ENCODE peak calls at places on chromosomes 3 and 15, in seven cellular contexts. E is AG04449; U is cardiac fibroblast; C is CD8-positive, alpha-beta T cell; M is astrocyte; H is BJ; D is GM06990. Z is an unnamed sample.

GRCh38 chr3:193556841-193557240 is 2.1 kb upstream of the ATP13A4 start:
- DNase-seq in E (no peak), U (no peak), H (no peak), M (no peak), D (no peak), C (no peak), Z (no peak)

GRCh38 chr3:46849686-46850467 is 13.4 kb downstream of the MYL3 start:
- DNase-seq in C (no peak), D (no peak), E (no peak), M (no peak), U (no peak), H (no peak), Z (no peak)

GRCh38 chr15:100808691-100809090 is 70.9 kb upstream of the ALDH1A3 start:
- DNase-seq in H (no peak), D (no peak), C (no peak), M (no peak), U (no peak), E (no peak), Z (no peak)

GRCh38 chr3:113695426-113695817 is 1.0 kb downstream of the USF3 start:
- DNase-seq in H (no peak), C (no peak), D (no peak), M (peak), U (peak), E (no peak), Z (no peak)

GRCh38 chr15:82263350-82263749 is 732 bp downstream of the SAXO2 start:
- DNase-seq in D (no peak), H (no peak), C (no peak), E (no peak), M (no peak), U (no peak), Z (no peak)

GRCh38 chr3:186044427-186044826 is 64.5 kb downstream of the ETV5 start:
- DNase-seq in E (no peak), M (no peak), C (no peak), H (no peak), D (no peak), U (no peak), Z (no peak)

GRCh38 chr3:72310028-72310987 is 525.4 kb upstream of the PROK2 start:
- DNase-seq in M (peak), H (peak), C (no peak), D (peak), E (peak), U (peak), Z (peak)

GRCh38 chr15:90184786-90185704 is 16.1 kb upstream of the SEMA4B start:
- DNase-seq in E (no peak), H (no peak), U (peak), D (peak), M (no peak), C (peak), Z (no peak)

GRCh38 chr3:157274644-157275137 is 114.7 kb upstream of the CCNL1 start:
- DNase-seq in C (no peak), H (no peak), M (no peak), D (no peak), U (peak), E (no peak), Z (no peak)

GRCh38 chr3:195854628-195855300 is 43.0 kb upstream of the MUC4 start:
- DNase-seq in U (no peak), M (no peak), H (no peak), C (no peak), D (no peak), E (no peak), Z (no peak)

GRCh38 chr3:10192953-10193691 is 28.4 kb downstream of the IRAK2 start:
- DNase-seq in C (peak), U (peak), H (peak), D (peak), E (peak), M (peak), Z (peak)

GRCh38 chr3:71461749-71462483 is 121.6 kb downstream of the FOXP1 start:
- DNase-seq in M (peak), U (peak), E (no peak), H (no peak), C (no peak), D (no peak), Z (no peak)

GRCh38 chr15:81480645-81481053 is 106.6 kb upstream of the TMC3 start:
- DNase-seq in D (peak), H (peak), E (no peak), U (peak), M (peak), C (no peak), Z (no peak)

GRCh38 chr15:22819651-22820050 is 18.8 kb upstream of the NIPA2 start:
- DNase-seq in E (no peak), H (no peak), D (no peak), M (no peak), U (no peak), C (no peak), Z (no peak)

GRCh38 chr3:172522871-172523818 is at the start of gene TNFSF10:
- DNase-seq in H (no peak), C (peak), M (peak), U (no peak), E (no peak), D (peak), Z (no peak)

GRCh38 chr3:132256984-132257383 is 60.2 kb upstream of the ACP3 start:
- DNase-seq in H (no peak), U (peak), C (no peak), E (no peak), M (peak), D (no peak), Z (peak)

GRCh38 chr3:40118031-40118610 is 191.4 kb upstream of the EIF1B start:
- DNase-seq in D (no peak), U (peak), E (no peak), H (no peak), M (no peak), C (no peak), Z (no peak)

GRCh38 chr3:11549580-11550140 is 94.1 kb downstream of the VGLL4 start:
- DNase-seq in D (no peak), E (no peak), C (no peak), H (peak), M (no peak), U (no peak), Z (no peak)

GRCh38 chr3:8996216-8996615 is 32.9 kb upstream of the RAD18 start:
- DNase-seq in E (no peak), U (no peak), C (no peak), H (no peak), D (no peak), M (no peak), Z (no peak)

GRCh38 chr3:64150527-64151238 is 74.6 kb downstream of the PRICKLE2 start:
- DNase-seq in D (no peak), M (peak), E (peak), U (peak), C (no peak), H (peak), Z (peak)

GRCh38 chr3:44865272-44866005 is 3.7 kb downstream of the TMEM42 start:
- DNase-seq in C (no peak), D (no peak), H (no peak), U (no peak), E (no peak), M (no peak), Z (peak)

GRCh38 chr15:65115542-65115941 is 542 bp upstream of the UBAP1L start:
- DNase-seq in U (no peak), H (no peak), D (no peak), M (no peak), E (no peak), C (no peak), Z (no peak)

GRCh38 chr3:70970136-70970535 is 613.4 kb downstream of the FOXP1 start:
- DNase-seq in U (no peak), D (no peak), C (no peak), M (no peak), H (no peak), E (no peak), Z (no peak)

GRCh38 chr3:190183121-190183520 is 62.4 kb upstream of the P3H2 start:
- DNase-seq in M (peak), D (peak), C (no peak), H (peak), E (peak), U (peak), Z (peak)

GRCh38 chr3:160401301-160402095 is 2.0 kb downstream of the SMC4 start:
- DNase-seq in M (peak), H (no peak), C (no peak), U (peak), E (no peak), D (no peak), Z (peak)

GRCh38 chr3:128311441-128311844 is 155.2 kb downstream of the DNAJB8 start:
- DNase-seq in M (no peak), C (no peak), E (no peak), U (no peak), H (no peak), D (no peak), Z (no peak)

GRCh38 chr3:196995646-196996355 is 27.2 kb upstream of the PIGZ start:
- DNase-seq in U (no peak), D (no peak), M (no peak), H (no peak), C (no peak), E (no peak), Z (peak)

GRCh38 chr3:36381311-36381956 is 1.1 kb downstream of the STAC start:
- DNase-seq in D (no peak), H (no peak), E (no peak), C (no peak), U (peak), M (no peak), Z (no peak)

GRCh38 chr3:172749201-172749965 is 1.1 kb upstream of the ECT2 start:
- DNase-seq in H (peak), E (peak), C (no peak), D (no peak), M (peak), U (peak), Z (peak)

GRCh38 chr3:161217496-161217895 is 3.6 kb upstream of the NMD3 start:
- DNase-seq in C (no peak), H (no peak), E (no peak), M (no peak), U (peak), D (no peak), Z (no peak)

GRCh38 chr3:34000301-34000700 is 201.9 kb downstream of the PDCD6IP start:
- DNase-seq in M (no peak), U (no peak), D (no peak), H (no peak), C (no peak), E (no peak), Z (no peak)

GRCh38 chr15:48871536-48871935 is 6.4 kb upstream of the EID1 start:
- DNase-seq in M (no peak), H (no peak), E (no peak), C (no peak), D (no peak), U (no peak), Z (no peak)

GRCh38 chr15:55515991-55516776 is 8.2 kb upstream of the DNAAF4 start:
- DNase-seq in H (no peak), C (no peak), D (no peak), M (no peak), U (no peak), E (no peak), Z (no peak)

GRCh38 chr15:78243491-78243941 is 9.2 kb upstream of the ACSBG1 start:
- DNase-seq in U (peak), M (peak), E (no peak), C (no peak), H (no peak), D (no peak), Z (no peak)

GRCh38 chr15:29045717-29046116 is 159.9 kb downstream of the APBA2 start:
- DNase-seq in E (no peak), M (peak), H (no peak), D (no peak), C (no peak), U (peak), Z (peak)

GRCh38 chr3:157858821-157859220 is 247.4 kb downstream of the SHOX2 start:
- DNase-seq in M (no peak), E (no peak), D (no peak), C (no peak), U (no peak), H (no peak), Z (no peak)

GRCh38 chr3:17065315-17065714 is 180.6 kb downstream of the PLCL2 start:
- DNase-seq in H (no peak), D (no peak), E (no peak), M (no peak), U (no peak), C (no peak), Z (no peak)

GRCh38 chr15:101723161-101723873 is 956 bp downstream of the TARS3 start:
- DNase-seq in U (peak), E (no peak), D (peak), H (no peak), C (no peak), M (peak), Z (no peak)

GRCh38 chr3:11719406-11720219 is 75.9 kb upstream of the VGLL4 start:
- DNase-seq in U (peak), E (no peak), H (no peak), M (peak), D (peak), C (peak), Z (no peak)

GRCh38 chr15:75761446-75762356 is 49.1 kb upstream of the CSPG4 start:
- DNase-seq in D (no peak), U (no peak), C (no peak), E (no peak), M (no peak), H (no peak), Z (no peak)

GRCh38 chr15:75760689-75761435 is 48.2 kb upstream of the CSPG4 start:
- DNase-seq in E (no peak), D (no peak), M (no peak), H (no peak), C (no peak), U (no peak), Z (no peak)

GRCh38 chr15:75753145-75753544 is 40.5 kb upstream of the CSPG4 start:
- DNase-seq in E (no peak), C (no peak), M (no peak), D (no peak), U (no peak), H (no peak), Z (no peak)

GRCh38 chr15:75763137-75763611 is 50.5 kb upstream of the CSPG4 start:
- DNase-seq in E (no peak), M (no peak), C (no peak), H (no peak), U (no peak), D (no peak), Z (no peak)

DNA sequence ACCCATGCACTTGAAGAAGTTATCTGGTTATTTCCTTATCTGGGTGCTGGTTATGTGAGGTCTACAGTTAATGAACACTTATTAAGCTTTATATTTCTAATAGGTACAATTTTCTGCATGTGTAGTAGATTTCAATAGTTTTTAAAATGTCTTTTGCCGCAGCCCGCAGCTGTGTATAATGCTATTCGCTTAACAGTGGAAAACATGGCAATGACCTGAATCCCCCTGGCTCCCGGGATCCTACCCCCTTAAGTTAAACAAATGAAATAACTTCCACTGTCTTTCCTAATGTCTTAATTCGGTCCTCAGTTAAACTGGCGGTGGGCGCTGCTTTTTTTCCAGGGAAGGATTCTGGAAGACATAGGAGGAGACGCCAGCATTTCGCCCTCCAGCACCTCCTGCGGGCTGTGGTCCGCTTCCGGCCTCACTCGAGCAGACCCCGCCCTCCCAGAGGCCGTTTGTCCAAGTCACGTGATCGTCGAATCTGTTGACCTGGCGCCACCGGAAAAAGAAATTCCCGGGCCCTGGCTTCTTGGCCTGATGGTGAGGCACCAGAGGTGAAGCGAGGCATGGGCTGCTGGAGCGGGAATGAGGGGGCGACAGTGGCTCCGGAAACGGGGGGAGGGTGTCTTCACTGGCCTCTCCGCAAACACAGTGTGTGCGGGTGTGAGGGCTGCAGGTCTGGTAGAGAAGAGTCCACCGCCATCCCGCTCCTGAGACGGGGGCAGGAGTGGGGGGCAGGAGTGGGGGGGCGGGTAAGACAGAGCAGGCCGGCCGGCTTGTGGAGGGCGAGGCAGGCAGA is 45.6 kb upstream of the CSPG4 start:
- DNase-seq in E (no peak), H (no peak), M (peak), C (no peak), U (peak), D (peak), Z (peak)
- H3K4me3 ChIP-seq in E (peak), H (peak), M (peak), C (peak), U (peak), D (peak), Z (peak)

GRCh38 chr3:177282028-177282655 is 84.9 kb upstream of the TBL1XR1 start:
- DNase-seq in H (no peak), D (no peak), U (no peak), C (no peak), E (no peak), M (no peak), Z (no peak)
- H3K4me3 ChIP-seq in H (no peak), D (no peak), U (no peak), C (no peak), E (no peak), M (no peak), Z (no peak)

GRCh38 chr3:97823503-97824004 is 1.7 kb downstream of the CRYBG3 start:
- DNase-seq in E (no peak), M (no peak), H (no peak), U (peak), C (no peak), D (no peak), Z (no peak)
- H3K4me3 ChIP-seq in E (peak), M (peak), H (peak), U (peak), C (no peak), D (no peak), Z (peak)

GRCh38 chr15:62636823-62637320 is 405.7 kb upstream of the TPM1 start:
- DNase-seq in U (no peak), D (no peak), M (no peak), E (no peak), C (no peak), H (no peak), Z (no peak)
- H3K4me3 ChIP-seq in U (no peak), D (no peak), M (no peak), E (no peak), C (no peak), H (no peak), Z (no peak)

DNA sequence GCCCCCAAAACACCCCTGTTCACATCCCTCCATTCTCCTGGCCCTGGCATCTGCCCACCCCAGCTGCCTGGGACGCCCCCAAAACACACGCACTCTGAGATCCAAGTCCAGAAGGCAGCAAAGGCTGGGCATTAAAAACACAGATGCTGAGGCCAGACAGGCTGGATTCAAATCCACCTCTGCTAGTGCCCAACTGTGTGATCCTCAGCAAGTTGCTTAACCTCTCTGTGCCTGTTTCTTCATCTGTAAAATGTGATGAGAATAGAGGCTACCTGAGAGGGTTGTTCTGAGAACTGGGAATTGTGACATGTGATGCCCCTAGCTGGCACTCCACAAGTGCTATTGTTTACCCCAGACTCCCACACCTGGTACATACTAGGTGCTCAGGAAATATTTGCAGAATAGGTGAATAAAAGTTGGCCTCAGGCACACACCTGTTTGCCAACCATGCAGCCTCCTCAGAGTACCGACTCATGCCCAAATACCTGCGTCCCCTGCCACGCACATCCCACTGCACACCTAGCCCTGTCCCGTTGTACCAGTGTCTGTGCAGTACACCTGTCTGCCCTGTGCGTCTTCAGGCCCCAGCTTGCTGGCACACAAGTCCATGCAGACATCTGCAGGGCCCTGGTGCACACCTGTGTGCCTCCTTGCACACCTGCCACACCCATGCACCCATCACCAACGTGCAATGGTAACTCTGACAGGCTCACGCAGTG is 2.1 kb downstream of the PLXND1 start:
- DNase-seq in U (no peak), D (no peak), C (no peak), H (no peak), E (no peak), M (no peak), Z (no peak)
- H3K4me3 ChIP-seq in U (peak), D (no peak), C (no peak), H (peak), E (peak), M (peak), Z (peak)